ENCODE peak calls at places on chromosome 19, in six cellular contexts. One of them, this sample, is unnamed.

GRCh38 chr19:7729831-7730285 is 2.1 kb downstream of the CLEC4G start:
- DNase-seq in uterus: no peak
- DNase-seq in GM23338: peak
- DNase-seq in mucosa of descending colon: no peak
- DNase-seq in Caco-2: no peak
- DNase-seq in AG04450: no peak
- DNase-seq in this sample: no peak

GRCh38 chr19:33462112-33462726 is 59.4 kb downstream of the PEPD start:
- DNase-seq in uterus: no peak
- DNase-seq in GM23338: no peak
- DNase-seq in mucosa of descending colon: no peak
- DNase-seq in Caco-2: no peak
- DNase-seq in AG04450: no peak
- DNase-seq in this sample: no peak

GRCh38 chr19:21328402-21328801 is 808 bp downstream of the ZNF708 start:
- DNase-seq in uterus: no peak
- DNase-seq in GM23338: peak
- DNase-seq in mucosa of descending colon: no peak
- DNase-seq in Caco-2: no peak
- DNase-seq in AG04450: no peak
- DNase-seq in this sample: peak

GRCh38 chr19:1074512-1075283 is 7.7 kb downstream of the ARHGAP45 start:
- DNase-seq in uterus: peak
- DNase-seq in GM23338: no peak
- DNase-seq in mucosa of descending colon: peak
- DNase-seq in Caco-2: no peak
- DNase-seq in AG04450: no peak
- DNase-seq in this sample: no peak

GRCh38 chr19:40348961-40349507 is 539 bp downstream of the PLD3 start:
- DNase-seq in uterus: no peak
- DNase-seq in GM23338: peak
- DNase-seq in mucosa of descending colon: no peak
- DNase-seq in Caco-2: peak
- DNase-seq in AG04450: no peak
- DNase-seq in this sample: peak

GRCh38 chr19:269241-269640 is 22.0 kb downstream of the PLPP2 start:
- DNase-seq in uterus: no peak
- DNase-seq in GM23338: no peak
- DNase-seq in mucosa of descending colon: no peak
- DNase-seq in Caco-2: no peak
- DNase-seq in AG04450: no peak
- DNase-seq in this sample: no peak

GRCh38 chr19:21586341-21587116 is 81.1 kb downstream of the ZNF429 start:
- DNase-seq in uterus: no peak
- DNase-seq in GM23338: peak
- DNase-seq in mucosa of descending colon: no peak
- DNase-seq in Caco-2: no peak
- DNase-seq in AG04450: no peak
- DNase-seq in this sample: no peak

GRCh38 chr19:29581398-29581797 is 24.7 kb upstream of the POP4 start:
- DNase-seq in uterus: no peak
- DNase-seq in GM23338: no peak
- DNase-seq in mucosa of descending colon: no peak
- DNase-seq in Caco-2: no peak
- DNase-seq in AG04450: no peak
- DNase-seq in this sample: no peak

GRCh38 chr19:47660435-47660832 is 51.5 kb downstream of the BICRA start:
- DNase-seq in uterus: no peak
- DNase-seq in GM23338: no peak
- DNase-seq in mucosa of descending colon: peak
- DNase-seq in Caco-2: peak
- DNase-seq in AG04450: no peak
- DNase-seq in this sample: no peak

GRCh38 chr19:33795370-33796163 is 1.1 kb upstream of the KCTD15 start:
- DNase-seq in uterus: peak
- DNase-seq in GM23338: peak
- DNase-seq in mucosa of descending colon: peak
- DNase-seq in Caco-2: peak
- DNase-seq in AG04450: no peak
- DNase-seq in this sample: peak

GRCh38 chr19:50206191-50206590 is 2.8 kb downstream of the MYH14 start:
- DNase-seq in uterus: no peak
- DNase-seq in GM23338: no peak
- DNase-seq in mucosa of descending colon: peak
- DNase-seq in Caco-2: no peak
- DNase-seq in AG04450: no peak
- DNase-seq in this sample: no peak

GRCh38 chr19:3589949-3590348 is 4.7 kb downstream of the GIPC3 start:
- DNase-seq in uterus: no peak
- DNase-seq in GM23338: no peak
- DNase-seq in mucosa of descending colon: no peak
- DNase-seq in Caco-2: no peak
- DNase-seq in AG04450: no peak
- DNase-seq in this sample: no peak

GRCh38 chr19:3585301-3586123 is at the start of gene GIPC3:
- DNase-seq in uterus: no peak
- DNase-seq in GM23338: peak
- DNase-seq in mucosa of descending colon: no peak
- DNase-seq in Caco-2: no peak
- DNase-seq in AG04450: no peak
- DNase-seq in this sample: no peak

GRCh38 chr19:3589439-3589838 is 4.2 kb downstream of the GIPC3 start:
- DNase-seq in uterus: no peak
- DNase-seq in GM23338: no peak
- DNase-seq in mucosa of descending colon: no peak
- DNase-seq in Caco-2: no peak
- DNase-seq in AG04450: no peak
- DNase-seq in this sample: no peak

GRCh38 chr19:3586707-3587346 is 1.5 kb downstream of the GIPC3 start:
- DNase-seq in uterus: no peak
- DNase-seq in GM23338: no peak
- DNase-seq in mucosa of descending colon: no peak
- DNase-seq in Caco-2: no peak
- DNase-seq in AG04450: no peak
- DNase-seq in this sample: no peak

DNA sequence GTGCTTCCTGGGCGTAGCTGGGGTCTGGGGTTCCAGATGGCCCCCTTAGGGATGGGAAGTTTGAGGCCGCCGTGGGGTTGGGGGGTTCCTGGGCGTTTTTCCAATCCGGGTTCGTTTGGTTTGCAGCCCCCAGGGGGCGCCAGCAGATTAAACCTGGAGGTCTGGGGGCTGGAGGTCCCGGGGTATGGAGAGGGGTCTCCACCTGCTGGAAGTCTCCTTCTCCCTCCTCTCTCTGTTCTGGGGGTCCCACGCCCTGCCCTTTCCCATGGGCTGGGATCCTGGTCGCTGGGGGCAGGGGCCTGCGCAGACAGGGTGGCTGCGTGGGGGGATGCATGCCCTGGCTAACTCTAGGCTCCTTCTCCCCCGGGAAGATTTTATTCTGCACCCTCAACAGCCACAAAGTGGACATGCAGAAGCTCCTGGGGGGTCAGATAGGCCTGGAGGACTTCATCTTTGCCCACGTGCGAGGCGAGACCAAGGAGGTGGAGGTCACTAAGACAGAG is 897 bp downstream of the GIPC3 start:
- DNase-seq in uterus: no peak
- DNase-seq in GM23338: peak
- DNase-seq in mucosa of descending colon: no peak
- DNase-seq in Caco-2: no peak
- DNase-seq in AG04450: no peak
- DNase-seq in this sample: no peak
- TF ChIP-seq CTCF in uterus: peak
- TF ChIP-seq CTCF in GM23338: peak
- TF ChIP-seq CTCF in mucosa of descending colon: no peak
- TF ChIP-seq CTCF in Caco-2: peak
- TF ChIP-seq CTCF in AG04450: peak
- TF ChIP-seq CTCF in this sample: peak

DNA sequence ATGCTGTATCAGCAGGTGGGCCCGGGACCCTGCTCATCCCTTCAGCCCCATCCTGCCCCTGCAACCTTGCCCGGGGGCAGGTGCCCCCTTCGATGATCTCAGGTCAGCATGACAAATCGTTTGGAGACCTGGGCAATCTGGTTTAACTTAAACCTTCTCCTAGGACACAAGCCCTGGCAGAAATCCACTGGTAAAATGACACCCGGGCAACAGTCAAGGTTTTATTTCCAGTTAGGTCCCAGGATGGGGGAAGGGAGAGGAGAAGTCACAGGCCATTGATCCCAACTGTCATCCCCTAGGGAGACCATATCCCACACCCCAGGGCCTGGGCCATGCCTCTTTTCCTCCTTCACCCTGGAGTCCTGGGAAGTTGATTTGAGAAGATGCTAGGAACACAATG is 1.8 kb upstream of the PLIN5 start:
- DNase-seq in uterus: no peak
- DNase-seq in GM23338: no peak
- DNase-seq in mucosa of descending colon: no peak
- DNase-seq in Caco-2: no peak
- DNase-seq in AG04450: no peak
- DNase-seq in this sample: no peak
- H3K4me3 ChIP-seq in uterus: no peak
- H3K4me3 ChIP-seq in GM23338: no peak
- H3K4me3 ChIP-seq in mucosa of descending colon: no peak
- H3K4me3 ChIP-seq in Caco-2: no peak
- H3K4me3 ChIP-seq in AG04450: no peak
- H3K4me3 ChIP-seq in this sample: no peak

GRCh38 chr19:17716309-17716929 is 2.9 kb upstream of the MAP1S start:
- DNase-seq in uterus: no peak
- DNase-seq in GM23338: peak
- DNase-seq in mucosa of descending colon: no peak
- DNase-seq in Caco-2: no peak
- DNase-seq in AG04450: no peak
- DNase-seq in this sample: no peak
- TF ChIP-seq CTCF in uterus: no peak
- TF ChIP-seq CTCF in GM23338: peak
- TF ChIP-seq CTCF in mucosa of descending colon: no peak
- TF ChIP-seq CTCF in Caco-2: no peak
- TF ChIP-seq CTCF in AG04450: peak
- TF ChIP-seq CTCF in this sample: peak

GRCh38 chr19:32173836-32174235 is 171.6 kb upstream of the ZNF507 start:
- DNase-seq in uterus: no peak
- DNase-seq in GM23338: peak
- DNase-seq in mucosa of descending colon: no peak
- DNase-seq in Caco-2: no peak
- DNase-seq in AG04450: no peak
- DNase-seq in this sample: no peak
- H3K4me3 ChIP-seq in uterus: no peak
- H3K4me3 ChIP-seq in GM23338: no peak
- H3K4me3 ChIP-seq in mucosa of descending colon: no peak
- H3K4me3 ChIP-seq in Caco-2: no peak
- H3K4me3 ChIP-seq in AG04450: no peak
- H3K4me3 ChIP-seq in this sample: no peak

GRCh38 chr19:37583340-37583739 is 11.3 kb downstream of the ZNF571 start:
- DNase-seq in uterus: no peak
- DNase-seq in GM23338: peak
- DNase-seq in mucosa of descending colon: no peak
- DNase-seq in Caco-2: no peak
- DNase-seq in AG04450: no peak
- DNase-seq in this sample: no peak
- TF ChIP-seq CTCF in uterus: no peak
- TF ChIP-seq CTCF in GM23338: peak
- TF ChIP-seq CTCF in mucosa of descending colon: no peak
- TF ChIP-seq CTCF in Caco-2: no peak
- TF ChIP-seq CTCF in AG04450: no peak
- TF ChIP-seq CTCF in this sample: no peak

GRCh38 chr19:27529158-27529557 is 1683.8 kb downstream of the UQCRFS1 start:
- DNase-seq in uterus: no peak
- DNase-seq in GM23338: no peak
- DNase-seq in mucosa of descending colon: no peak
- DNase-seq in Caco-2: no peak
- DNase-seq in AG04450: no peak
- DNase-seq in this sample: no peak
- H3K4me3 ChIP-seq in uterus: no peak
- H3K4me3 ChIP-seq in GM23338: no peak
- H3K4me3 ChIP-seq in mucosa of descending colon: no peak
- H3K4me3 ChIP-seq in Caco-2: no peak
- H3K4me3 ChIP-seq in AG04450: no peak
- H3K4me3 ChIP-seq in this sample: no peak

GRCh38 chr19:41431426-41432386 is 4.5 kb upstream of the B3GNT8 start:
- DNase-seq in uterus: no peak
- DNase-seq in GM23338: peak
- DNase-seq in mucosa of descending colon: no peak
- DNase-seq in Caco-2: peak
- DNase-seq in AG04450: no peak
- DNase-seq in this sample: peak
- TF ChIP-seq CTCF in uterus: no peak
- TF ChIP-seq CTCF in GM23338: peak
- TF ChIP-seq CTCF in mucosa of descending colon: no peak
- TF ChIP-seq CTCF in Caco-2: peak
- TF ChIP-seq CTCF in AG04450: peak
- TF ChIP-seq CTCF in this sample: peak

GRCh38 chr19:42241279-42241678 is 1.1 kb downstream of the GSK3A start:
- DNase-seq in uterus: no peak
- DNase-seq in GM23338: no peak
- DNase-seq in mucosa of descending colon: no peak
- DNase-seq in Caco-2: no peak
- DNase-seq in AG04450: no peak
- DNase-seq in this sample: no peak
- H3K4me3 ChIP-seq in uterus: peak
- H3K4me3 ChIP-seq in GM23338: peak
- H3K4me3 ChIP-seq in mucosa of descending colon: no peak
- H3K4me3 ChIP-seq in Caco-2: peak
- H3K4me3 ChIP-seq in AG04450: peak
- H3K4me3 ChIP-seq in this sample: peak

GRCh38 chr19:31274964-31275319 is 74.3 kb downstream of the TSHZ3 start:
- DNase-seq in uterus: no peak
- DNase-seq in GM23338: no peak
- DNase-seq in mucosa of descending colon: no peak
- DNase-seq in Caco-2: no peak
- DNase-seq in AG04450: no peak
- DNase-seq in this sample: no peak
- TF ChIP-seq CTCF in uterus: no peak
- TF ChIP-seq CTCF in GM23338: no peak
- TF ChIP-seq CTCF in mucosa of descending colon: no peak
- TF ChIP-seq CTCF in Caco-2: no peak
- TF ChIP-seq CTCF in AG04450: no peak
- TF ChIP-seq CTCF in this sample: no peak

GRCh38 chr19:51341976-51342580 is at the start of gene VSIG10L:
- DNase-seq in uterus: no peak
- DNase-seq in GM23338: no peak
- DNase-seq in mucosa of descending colon: no peak
- DNase-seq in Caco-2: peak
- DNase-seq in AG04450: no peak
- DNase-seq in this sample: no peak
- H3K4me3 ChIP-seq in uterus: no peak
- H3K4me3 ChIP-seq in GM23338: peak
- H3K4me3 ChIP-seq in mucosa of descending colon: no peak
- H3K4me3 ChIP-seq in Caco-2: peak
- H3K4me3 ChIP-seq in AG04450: no peak
- H3K4me3 ChIP-seq in this sample: no peak